ENCODE peak calls at places on chromosomes 13 and 19, in four cellular contexts. S is fibroblast of lung, B is EH, H is RCC 7860. X is an unnamed sample.

GRCh38 chr13:21800847-21801616 is 130.2 kb downstream of the FGF9 start:
- DNase-seq in S (no peak), B (no peak), H (no peak), X (no peak)

GRCh38 chr13:79389031-79389430 is 17.0 kb downstream of the RBM26 start:
- DNase-seq in S (no peak), B (no peak), H (no peak), X (no peak)

GRCh38 chr19:29260477-29261317 is 47.7 kb upstream of the UQCRFS1 start:
- DNase-seq in S (no peak), B (peak), H (peak), X (no peak)

GRCh38 chr13:49097374-49097773 is 121.7 kb downstream of the FNDC3A start:
- DNase-seq in S (peak), B (peak), H (no peak), X (no peak)

GRCh38 chr13:74128171-74128767 is 5.9 kb downstream of the KLF12 start:
- DNase-seq in S (no peak), B (peak), H (peak), X (no peak)

GRCh38 chr19:4059931-4060620 is 6.6 kb downstream of the ZBTB7A start:
- DNase-seq in S (no peak), B (peak), H (no peak), X (no peak)

GRCh38 chr19:50190439-50190891 is 13.0 kb upstream of the MYH14 start:
- DNase-seq in S (no peak), B (no peak), H (no peak), X (no peak)

GRCh38 chr19:55640043-55640576 is 692 bp upstream of the ZNF580 start:
- DNase-seq in S (peak), B (peak), H (no peak), X (no peak)

GRCh38 chr19:30649934-30650614 is 277.9 kb downstream of the ZNF536 start:
- DNase-seq in S (peak), B (peak), H (no peak), X (peak)

GRCh38 chr13:55410398-55411330 is 1730.1 kb upstream of the PRR20A start:
- DNase-seq in S (no peak), B (no peak), H (no peak), X (no peak)

GRCh38 chr13:48094404-48094780 is 512 bp downstream of the MED4 start:
- DNase-seq in S (peak), B (no peak), H (no peak), X (no peak)

GRCh38 chr19:3822683-3823344 is 36.6 kb upstream of the MATK start:
- DNase-seq in S (no peak), B (no peak), H (no peak), X (no peak)

GRCh38 chr19:6042776-6043726 is 65.1 kb upstream of the RANBP3 start:
- DNase-seq in S (no peak), B (no peak), H (no peak), X (no peak)

GRCh38 chr13:84870190-84870589 is 929.0 kb downstream of the SLITRK6 start:
- DNase-seq in S (no peak), B (peak), H (no peak), X (no peak)

X was measured in GM18507.